ENCODE peak calls at places on chromosomes 1 and 21, in ten cellular contexts. Z is stomach; T is pancreas; R is RWPE1; A is activated CD8-positive, alpha-beta T cell treated with anti-CD3 and anti-CD28 coated beads for 36 hours; I is right lobe of liver; N is GM23338; O is heart right ventricle; H is psoas muscle; J is nephron progenitor cell. Y is an unnamed sample.

GRCh38 chr1:211876849-211877248 is 46.3 kb upstream of the LPGAT1 start:
- DNase-seq in A (no peak), R (no peak), N (no peak), T (no peak), H (no peak), O (no peak), Z (no peak), J (no peak), I (no peak), Y (no peak)

GRCh38 chr21:33127154-33127893 is 57.4 kb downstream of the OLIG1 start:
- DNase-seq in J (peak), A (peak), I (peak), R (peak), Z (peak), N (peak), T (peak), O (peak), H (peak), Y (peak)

GRCh38 chr1:70204578-70204977 is 801 bp downstream of the LRRC40 start:
- DNase-seq in A (no peak), H (no peak), T (no peak), O (no peak), J (no peak), Z (no peak), N (no peak), I (no peak), R (no peak), Y (no peak)

GRCh38 chr1:229887043-229887822 is 179.8 kb upstream of the GALNT2 start:
- DNase-seq in A (no peak), I (peak), H (no peak), Z (peak), T (no peak), N (no peak), R (peak), J (no peak), O (no peak), Y (no peak)

GRCh38 chr1:65717815-65718454 is 74.8 kb upstream of the PDE4B start:
- DNase-seq in R (no peak), Z (no peak), N (peak), O (no peak), A (peak), H (no peak), J (no peak), T (no peak), I (no peak), Y (no peak)

GRCh38 chr1:180248731-180249681 is 18.9 kb downstream of the LHX4 start:
- DNase-seq in J (peak), H (no peak), T (peak), O (no peak), A (peak), N (peak), Z (no peak), R (no peak), I (no peak), Y (no peak)

GRCh38 chr1:192610114-192610958 is 25.6 kb upstream of the RGS13 start:
- DNase-seq in R (peak), I (no peak), O (no peak), A (no peak), Z (no peak), J (no peak), H (no peak), T (no peak), N (peak), Y (no peak)

GRCh38 chr21:32015740-32016139 is 142.9 kb downstream of the HUNK start:
- DNase-seq in A (no peak), J (no peak), R (no peak), Z (no peak), H (no peak), N (no peak), I (no peak), O (no peak), T (no peak), Y (no peak)

GRCh38 chr1:158087320-158087927 is 93.3 kb upstream of the CD1D start:
- DNase-seq in N (peak), A (peak), Z (no peak), O (no peak), I (peak), H (peak), R (peak), J (peak), T (no peak), Y (peak)

GRCh38 chr1:97989094-97989680 is 68.4 kb upstream of the DPYD start:
- DNase-seq in I (no peak), H (no peak), N (no peak), R (no peak), A (no peak), J (no peak), T (no peak), Z (no peak), O (no peak), Y (no peak)

GRCh38 chr1:145985502-145986439 is 10.6 kb downstream of the TXNIP start:
- DNase-seq in J (no peak), O (peak), R (no peak), H (peak), A (peak), I (no peak), Z (peak), N (peak), T (peak), Y (no peak)

GRCh38 chr1:9835758-9836631 is 12.2 kb upstream of the CLSTN1 start:
- DNase-seq in O (no peak), I (no peak), T (no peak), R (peak), N (peak), A (no peak), J (peak), H (no peak), Z (no peak), Y (peak)

GRCh38 chr1:59686170-59686569 is 128.6 kb upstream of the HOOK1 start:
- DNase-seq in H (no peak), J (no peak), N (no peak), R (no peak), O (no peak), T (no peak), I (no peak), Z (no peak), A (no peak), Y (no peak)

GRCh38 chr1:217617120-217617519 is 13.8 kb downstream of the GPATCH2 start:
- DNase-seq in Z (no peak), J (no peak), R (no peak), A (no peak), I (no peak), T (no peak), O (no peak), H (no peak), N (no peak), Y (no peak)

GRCh38 chr1:9687876-9688582 is 36.5 kb downstream of the PIK3CD start:
- DNase-seq in H (peak), T (peak), A (no peak), J (peak), N (peak), O (no peak), Z (peak), I (no peak), R (no peak), Y (no peak)

GRCh38 chr1:85818371-85818770 is 110.1 kb upstream of the ZNHIT6 start:
- DNase-seq in T (no peak), Z (no peak), A (no peak), H (no peak), O (no peak), J (no peak), N (peak), I (no peak), R (no peak), Y (no peak)

GRCh38 chr1:241276391-241276790 is 80.6 kb downstream of the RGS7 start:
- DNase-seq in N (no peak), O (no peak), J (no peak), A (no peak), R (no peak), T (no peak), H (no peak), Z (no peak), I (no peak), Y (no peak)

GRCh38 chr1:202045699-202046098 is 35.3 kb downstream of the ELF3 start:
- DNase-seq in O (no peak), T (no peak), A (no peak), H (no peak), Z (no peak), I (no peak), N (no peak), R (no peak), J (no peak), Y (no peak)

GRCh38 chr1:178450871-178451270 is 45.9 kb downstream of the CLEC20A start:
- DNase-seq in R (no peak), H (no peak), A (no peak), O (no peak), I (no peak), Z (no peak), N (no peak), T (no peak), J (no peak), Y (no peak)

GRCh38 chr1:94680008-94680377 is 138.4 kb upstream of the F3 start:
- DNase-seq in H (no peak), I (no peak), O (no peak), R (no peak), J (no peak), Z (no peak), N (no peak), A (no peak), T (no peak), Y (no peak)

GRCh38 chr1:228373681-228374571 is 32.7 kb downstream of the TRIM11 start:
- DNase-seq in J (no peak), R (no peak), O (peak), Z (no peak), H (peak), T (peak), N (no peak), I (no peak), A (no peak), Y (no peak)

GRCh38 chr1:205445653-205445955 is 10.2 kb downstream of the BLACAT1 start:
- DNase-seq in Z (no peak), A (no peak), I (no peak), N (no peak), J (no peak), T (no peak), O (no peak), H (no peak), R (no peak), Y (no peak)

GRCh38 chr1:12552951-12553921 is 64.8 kb downstream of the DHRS3 start:
- DNase-seq in A (no peak), H (no peak), N (peak), R (no peak), O (no peak), T (peak), Z (no peak), I (no peak), J (no peak), Y (no peak)

GRCh38 chr1:33057095-33057494 is 20.4 kb upstream of the AK2 start:
- DNase-seq in R (no peak), O (no peak), T (no peak), H (no peak), A (no peak), I (no peak), N (no peak), J (no peak), Z (no peak), Y (no peak)

GRCh38 chr1:42456754-42457089 is 379 bp downstream of the PPCS start:
- DNase-seq in N (peak), T (no peak), Z (peak), R (peak), J (no peak), A (peak), I (peak), H (peak), O (no peak), Y (peak)

GRCh38 chr1:4395158-4395557 is 259.3 kb upstream of the AJAP1 start:
- DNase-seq in T (no peak), J (no peak), O (no peak), N (no peak), Z (no peak), R (no peak), A (no peak), H (no peak), I (no peak), Y (no peak)

GRCh38 chr1:200242379-200243041 is 167.3 kb downstream of the ZNF281 start:
- DNase-seq in R (no peak), H (no peak), N (no peak), T (no peak), O (no peak), A (no peak), J (peak), Z (no peak), I (no peak), Y (no peak)

GRCh38 chr21:14866859-14867560 is 197.8 kb downstream of the NRIP1 start:
- DNase-seq in T (no peak), R (no peak), O (no peak), H (no peak), I (no peak), N (no peak), A (no peak), J (no peak), Z (no peak), Y (no peak)

GRCh38 chr1:204479387-204480136 is 15.0 kb downstream of the PIK3C2B start:
- DNase-seq in O (no peak), R (peak), H (no peak), J (no peak), I (no peak), A (no peak), N (no peak), Z (peak), T (no peak), Y (peak)

GRCh38 chr1:18972991-18973390 is 16.5 kb upstream of the IFFO2 start:
- DNase-seq in T (no peak), J (no peak), I (no peak), O (no peak), A (no peak), N (no peak), Z (no peak), R (no peak), H (no peak), Y (no peak)

DNA sequence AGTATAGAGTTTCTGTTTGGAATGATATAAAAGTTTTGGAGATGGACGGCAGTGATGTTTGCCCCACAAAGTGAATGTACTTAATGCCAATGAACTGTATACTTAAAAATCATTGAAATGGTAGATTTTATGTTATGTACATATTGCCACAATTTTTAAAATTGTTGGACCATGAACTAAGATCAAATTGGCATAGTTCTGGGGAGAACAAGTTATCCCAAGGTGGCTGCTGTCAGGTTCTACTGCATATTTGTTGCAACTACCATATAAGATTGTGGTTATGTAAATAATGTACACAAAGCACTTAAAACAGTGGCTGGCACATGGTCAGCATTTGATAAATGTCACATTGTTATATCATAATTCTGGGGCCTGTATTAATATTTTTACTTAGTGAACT is 466.4 kb downstream of the SIPA1L2 start:
- DNase-seq in I (no peak), N (no peak), O (no peak), J (no peak), A (no peak), H (no peak), R (no peak), T (no peak), Z (no peak), Y (no peak)
- TF ChIP-seq CTCF in I (no peak), N (no peak), O (no peak), J (no peak), A (no peak), H (no peak), R (no peak), T (no peak), Z (no peak), Y (no peak)

GRCh38 chr1:155062151-155062686 is 1.3 kb upstream of the EFNA4 start:
- DNase-seq in Z (no peak), R (no peak), H (no peak), N (peak), T (peak), I (no peak), O (no peak), J (peak), A (no peak), Y (no peak)
- TF ChIP-seq CTCF in Z (no peak), R (no peak), H (no peak), N (peak), T (no peak), I (no peak), O (no peak), J (no peak), A (no peak), Y (no peak)

DNA sequence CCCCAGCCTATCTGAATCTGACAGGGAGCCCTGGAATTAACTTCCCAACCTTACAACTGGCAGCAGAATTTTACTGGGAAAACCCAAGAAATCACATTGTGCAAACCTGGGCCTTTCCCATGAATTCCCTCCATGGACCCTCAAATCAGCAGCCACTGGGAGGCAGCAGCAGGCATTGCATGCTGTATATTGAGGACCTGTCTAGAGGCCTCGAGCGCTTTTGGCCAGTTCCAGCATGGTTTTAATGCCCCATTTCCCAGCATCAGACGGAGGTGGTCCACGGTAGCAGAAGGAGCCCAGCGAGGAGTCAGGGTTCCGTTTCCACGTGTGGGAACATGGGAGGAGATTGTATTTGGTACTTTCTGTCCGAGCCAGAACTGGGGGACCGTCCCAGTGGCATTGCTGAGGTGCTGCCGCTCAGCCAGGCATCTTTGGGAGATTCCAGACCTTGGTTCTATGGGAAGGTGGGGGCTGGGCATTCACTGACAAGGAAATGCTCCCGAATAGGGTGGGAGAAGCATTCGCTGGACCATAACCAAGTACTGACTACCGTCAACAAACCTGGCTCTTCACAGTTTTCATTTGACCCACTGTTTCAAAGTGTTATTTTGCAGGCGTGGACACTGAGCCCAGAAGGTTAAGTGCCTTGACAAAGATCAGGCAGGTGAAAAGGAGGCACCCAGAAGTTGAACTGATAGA is 15.9 kb downstream of the BMP8A start:
- DNase-seq in H (no peak), R (no peak), A (no peak), T (no peak), J (peak), I (no peak), Z (no peak), O (no peak), N (peak), Y (no peak)
- TF ChIP-seq CTCF in H (no peak), R (no peak), A (no peak), T (no peak), J (no peak), I (no peak), Z (no peak), O (peak), N (peak), Y (peak)

DNA sequence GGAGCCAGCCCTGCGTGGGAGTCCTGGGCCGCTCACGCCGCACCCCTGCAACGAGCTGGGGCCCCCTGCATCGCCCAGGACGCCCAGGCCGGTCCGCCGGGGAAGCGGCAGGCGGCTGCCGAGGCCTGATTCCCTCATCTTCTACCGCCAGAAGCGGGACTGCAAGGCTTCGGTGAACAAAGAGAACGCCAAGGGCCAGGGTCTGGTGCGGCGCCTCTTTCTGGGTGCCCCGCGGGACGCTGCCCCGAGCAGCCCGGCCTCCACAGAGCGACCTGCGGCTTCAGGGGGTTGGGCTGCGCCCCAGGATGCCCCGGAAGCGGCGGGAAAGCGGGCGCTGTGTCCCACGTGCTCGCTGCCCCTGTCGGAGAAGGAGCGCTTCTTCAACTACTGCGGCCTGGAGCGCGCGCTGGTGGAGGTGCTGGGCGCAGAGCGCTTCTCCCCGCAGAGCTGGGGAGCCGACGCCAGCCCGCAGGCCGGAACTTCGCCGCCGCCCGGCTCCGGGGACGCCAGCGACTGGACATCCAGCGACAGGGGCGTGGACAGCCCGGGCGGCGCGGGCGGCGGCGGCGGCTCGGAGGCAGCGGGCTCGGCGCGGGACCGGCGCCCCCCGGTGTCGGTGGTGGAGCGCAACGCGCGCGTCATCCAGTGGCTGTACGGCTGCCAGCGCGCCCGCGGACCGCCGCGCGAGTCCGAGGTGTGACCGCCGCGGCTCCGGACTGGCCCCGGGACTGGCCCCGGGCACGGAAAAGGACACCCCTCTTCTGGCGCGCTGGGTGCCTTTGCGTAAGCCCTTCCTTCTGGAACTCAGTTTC is 2.7 kb downstream of the FAM110D start:
- DNase-seq in H (peak), O (peak), I (no peak), T (peak), R (peak), A (peak), Z (peak), N (peak), J (peak), Y (no peak)
- TF ChIP-seq CTCF in H (peak), O (peak), I (peak), T (no peak), R (peak), A (no peak), Z (peak), N (peak), J (no peak), Y (peak)

DNA sequence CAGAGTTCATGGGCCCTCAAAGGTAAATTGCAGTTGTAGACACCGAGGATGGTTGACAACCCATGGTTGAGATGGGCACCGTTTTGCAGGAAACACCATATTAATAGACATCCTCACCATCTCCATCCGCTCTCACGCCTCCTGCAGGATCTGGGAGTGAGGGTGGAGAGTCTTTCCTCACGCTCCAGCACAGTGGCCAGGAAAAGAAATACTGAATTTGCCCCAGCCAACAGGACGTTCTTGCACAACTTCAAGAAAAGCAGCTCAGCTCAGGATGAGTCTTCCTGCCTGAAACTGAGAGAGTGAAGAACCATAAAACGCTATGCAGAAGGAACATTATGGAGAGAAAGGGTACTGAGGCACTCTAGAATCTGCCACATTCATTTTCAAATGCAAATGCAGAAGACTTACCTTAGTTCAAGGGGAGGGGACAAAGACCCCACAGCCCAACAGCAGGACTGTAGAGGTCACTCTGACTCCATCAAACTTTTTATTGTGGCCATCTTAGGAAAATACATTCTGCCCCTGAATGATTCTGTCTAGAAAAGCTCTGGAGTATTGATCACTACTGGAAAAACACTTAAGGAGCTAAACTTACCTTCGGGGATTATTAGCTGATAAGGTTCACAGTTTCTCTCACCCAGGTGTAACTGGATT is 9.3 kb downstream of the SLAMF8 start:
- DNase-seq in Z (no peak), A (no peak), J (no peak), N (peak), T (no peak), O (no peak), H (no peak), I (no peak), R (no peak), Y (no peak)
- TF ChIP-seq CTCF in Z (no peak), A (no peak), J (no peak), N (peak), T (no peak), O (peak), H (peak), I (no peak), R (no peak), Y (no peak)

DNA sequence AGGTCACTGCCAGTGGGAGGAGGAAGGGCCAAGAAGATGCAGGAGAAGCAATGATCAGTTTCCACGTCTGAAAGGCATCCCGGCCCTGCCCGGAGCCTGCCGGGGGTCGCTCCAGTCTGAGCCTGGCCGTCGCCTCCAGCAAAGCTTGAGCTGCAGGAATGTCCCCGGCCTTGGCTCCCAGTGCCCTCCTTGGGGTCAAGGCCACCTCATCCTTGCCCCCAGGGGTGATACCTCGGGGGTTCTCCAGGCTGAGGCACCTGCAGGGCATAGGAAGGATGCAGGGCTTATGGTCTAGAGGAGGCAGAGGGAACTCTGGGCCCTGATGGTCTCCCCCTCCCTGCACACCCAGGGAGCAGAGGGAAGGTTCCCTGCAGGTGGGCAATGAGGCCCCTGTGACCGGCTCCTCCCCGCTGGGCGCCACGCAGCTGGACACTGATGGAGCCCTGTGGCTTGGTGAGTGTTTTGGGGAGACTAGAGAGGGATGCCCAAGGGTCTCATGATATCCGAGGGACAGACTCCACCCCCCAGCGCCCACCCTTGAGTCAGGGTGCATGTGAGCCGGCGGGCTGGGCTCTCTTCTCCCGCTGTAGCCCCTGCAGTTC is 19.9 kb downstream of the RNF223 start:
- DNase-seq in R (no peak), N (no peak), A (no peak), T (no peak), Z (no peak), O (no peak), H (no peak), I (no peak), J (no peak), Y (no peak)
- TF ChIP-seq CTCF in R (no peak), N (no peak), A (no peak), T (no peak), Z (no peak), O (no peak), H (no peak), I (no peak), J (no peak), Y (no peak)